ENCODE peak calls at places on chromosomes 4 and X, in seven cellular contexts. D, J, F, R, K, O and M are unnamed samples.

GRCh38 chr4:119897260-119897659 is 169.4 kb downstream of the MAD2L1 start:
- DNase-seq in D (peak; percentile 60), J (no peak), F (no peak), R (no peak), K (no peak), O (no peak), M (no peak)

GRCh38 chr4:76024007-76024406 is 710 bp upstream of the CXCL10 start:
- DNase-seq in D (no peak), J (no peak), F (no peak), R (no peak), K (no peak), O (no peak), M (no peak)

GRCh38 chr4:114041117-114041475 is 61.6 kb upstream of the ARSJ start:
- DNase-seq in D (no peak), J (no peak), F (no peak), R (no peak), K (no peak), O (no peak), M (no peak)

GRCh38 chr4:36168127-36168898 is 76.0 kb downstream of the ARAP2 start:
- DNase-seq in D (no peak), J (no peak), F (no peak), R (no peak), K (no peak), O (no peak), M (no peak)

GRCh38 chr4:148998719-148999118 is 556.5 kb upstream of the NR3C2 start:
- DNase-seq in D (peak; percentile 49), J (no peak), F (no peak), R (no peak), K (no peak), O (no peak), M (no peak)

GRCh38 chr4:139208404-139208945 is 31.5 kb upstream of the ELF2 start:
- DNase-seq in D (no peak), J (no peak), F (no peak), R (no peak), K (no peak), O (no peak), M (no peak)

GRCh38 chrX:109624641-109625311 is at the start of gene KCNE5:
- DNase-seq in D (peak; percentile 70), J (no peak), F (no peak), R (peak; percentile 43), K (no peak), O (no peak), M (no peak)

GRCh38 chr4:32219306-32220075 is 1499.3 kb downstream of the PCDH7 start:
- DNase-seq in D (no peak), J (no peak), F (no peak), R (no peak), K (no peak), O (no peak), M (no peak)

GRCh38 chrX:11423362-11423818 is 130.2 kb downstream of the AMELX start:
- DNase-seq in D (no peak), J (no peak), F (no peak), R (peak; percentile 11), K (no peak), O (no peak), M (no peak)

GRCh38 chr4:96407651-96408342 is 567.9 kb downstream of the PDHA2 start:
- DNase-seq in D (no peak), J (no peak), F (no peak), R (no peak), K (no peak), O (no peak), M (no peak)

GRCh38 chrX:71543316-71543715 is 10.4 kb downstream of the OGT start:
- DNase-seq in D (no peak), J (no peak), F (no peak), R (no peak), K (no peak), O (no peak), M (peak; percentile 58)

GRCh38 chr4:82431026-82431745 is 796 bp downstream of the ENOPH1 start:
- DNase-seq in D (peak; percentile 61), J (peak; percentile 52), F (peak; percentile 30), R (peak; percentile 65), K (no peak), O (peak; percentile 49), M (peak; percentile 44)